ENCODE peak calls at places on chromosome 20, in ten cellular contexts. One of them, this sample, is unnamed.

GRCh38 chr20:35698298-35699126 is 640 bp downstream of the NFS1 start:
- DNase-seq in right lobe of liver: no peak
- DNase-seq in aorta: no peak
- DNase-seq in mammary epithelial cell: no peak
- DNase-seq in pons: no peak
- DNase-seq in stimulated activated CD8-positive, alpha-beta memory T cell treated with anti-CD3 and anti-CD28 coated beads, Interleukin-7, amount 100 ng/mL, for 48 hours: no peak
- DNase-seq in mesendoderm: peak
- DNase-seq in NCI-H1930: no peak
- DNase-seq in left ventricle myocardium superior: no peak
- DNase-seq in CD4-positive, CD25-positive, alpha-beta regulatory T cell: no peak
- DNase-seq in this sample: no peak

GRCh38 chr20:50130995-50131394 is 18.0 kb upstream of the UBE2V1 start:
- DNase-seq in NCI-H1930: no peak
- DNase-seq in right lobe of liver: no peak
- DNase-seq in left ventricle myocardium superior: peak
- DNase-seq in mammary epithelial cell: no peak
- DNase-seq in stimulated activated CD8-positive, alpha-beta memory T cell treated with anti-CD3 and anti-CD28 coated beads, Interleukin-7, amount 100 ng/mL, for 48 hours: no peak
- DNase-seq in aorta: no peak
- DNase-seq in mesendoderm: no peak
- DNase-seq in pons: no peak
- DNase-seq in CD4-positive, CD25-positive, alpha-beta regulatory T cell: no peak
- DNase-seq in this sample: no peak

GRCh38 chr20:24100370-24101011 is 111.9 kb upstream of the GGTLC1 start:
- DNase-seq in right lobe of liver: no peak
- DNase-seq in NCI-H1930: peak
- DNase-seq in mammary epithelial cell: peak
- DNase-seq in pons: peak
- DNase-seq in mesendoderm: peak
- DNase-seq in left ventricle myocardium superior: no peak
- DNase-seq in CD4-positive, CD25-positive, alpha-beta regulatory T cell: peak
- DNase-seq in stimulated activated CD8-positive, alpha-beta memory T cell treated with anti-CD3 and anti-CD28 coated beads, Interleukin-7, amount 100 ng/mL, for 48 hours: no peak
- DNase-seq in aorta: no peak
- DNase-seq in this sample: peak

GRCh38 chr20:59988141-59988540 is 29.9 kb downstream of the CDH26 start:
- DNase-seq in CD4-positive, CD25-positive, alpha-beta regulatory T cell: no peak
- DNase-seq in mammary epithelial cell: peak
- DNase-seq in mesendoderm: peak
- DNase-seq in right lobe of liver: no peak
- DNase-seq in stimulated activated CD8-positive, alpha-beta memory T cell treated with anti-CD3 and anti-CD28 coated beads, Interleukin-7, amount 100 ng/mL, for 48 hours: no peak
- DNase-seq in NCI-H1930: no peak
- DNase-seq in left ventricle myocardium superior: no peak
- DNase-seq in aorta: no peak
- DNase-seq in pons: no peak
- DNase-seq in this sample: no peak

GRCh38 chr20:23774081-23774480 is 23.3 kb upstream of the CST1 start:
- DNase-seq in mesendoderm: no peak
- DNase-seq in aorta: no peak
- DNase-seq in NCI-H1930: no peak
- DNase-seq in right lobe of liver: no peak
- DNase-seq in mammary epithelial cell: peak
- DNase-seq in pons: no peak
- DNase-seq in CD4-positive, CD25-positive, alpha-beta regulatory T cell: no peak
- DNase-seq in stimulated activated CD8-positive, alpha-beta memory T cell treated with anti-CD3 and anti-CD28 coated beads, Interleukin-7, amount 100 ng/mL, for 48 hours: no peak
- DNase-seq in left ventricle myocardium superior: no peak
- DNase-seq in this sample: no peak

GRCh38 chr20:53208110-53208908 is 236.2 kb downstream of the TSHZ2 start:
- DNase-seq in pons: no peak
- DNase-seq in right lobe of liver: no peak
- DNase-seq in aorta: no peak
- DNase-seq in stimulated activated CD8-positive, alpha-beta memory T cell treated with anti-CD3 and anti-CD28 coated beads, Interleukin-7, amount 100 ng/mL, for 48 hours: no peak
- DNase-seq in CD4-positive, CD25-positive, alpha-beta regulatory T cell: no peak
- DNase-seq in mesendoderm: peak
- DNase-seq in left ventricle myocardium superior: no peak
- DNase-seq in NCI-H1930: no peak
- DNase-seq in mammary epithelial cell: no peak
- DNase-seq in this sample: no peak

GRCh38 chr20:35621560-35621946 is 5.9 kb downstream of the SPAG4 start:
- DNase-seq in left ventricle myocardium superior: no peak
- DNase-seq in CD4-positive, CD25-positive, alpha-beta regulatory T cell: no peak
- DNase-seq in right lobe of liver: no peak
- DNase-seq in aorta: no peak
- DNase-seq in stimulated activated CD8-positive, alpha-beta memory T cell treated with anti-CD3 and anti-CD28 coated beads, Interleukin-7, amount 100 ng/mL, for 48 hours: no peak
- DNase-seq in pons: no peak
- DNase-seq in mammary epithelial cell: no peak
- DNase-seq in NCI-H1930: no peak
- DNase-seq in mesendoderm: peak
- DNase-seq in this sample: no peak

GRCh38 chr20:42181064-42181463 is 562.9 kb upstream of the CHD6 start:
- DNase-seq in aorta: no peak
- DNase-seq in pons: no peak
- DNase-seq in mammary epithelial cell: no peak
- DNase-seq in left ventricle myocardium superior: no peak
- DNase-seq in mesendoderm: peak
- DNase-seq in stimulated activated CD8-positive, alpha-beta memory T cell treated with anti-CD3 and anti-CD28 coated beads, Interleukin-7, amount 100 ng/mL, for 48 hours: no peak
- DNase-seq in NCI-H1930: no peak
- DNase-seq in CD4-positive, CD25-positive, alpha-beta regulatory T cell: no peak
- DNase-seq in right lobe of liver: no peak
- DNase-seq in this sample: no peak

GRCh38 chr20:5674176-5674660 is 76.0 kb upstream of the SHLD1 start:
- DNase-seq in mammary epithelial cell: peak
- DNase-seq in pons: no peak
- DNase-seq in stimulated activated CD8-positive, alpha-beta memory T cell treated with anti-CD3 and anti-CD28 coated beads, Interleukin-7, amount 100 ng/mL, for 48 hours: no peak
- DNase-seq in left ventricle myocardium superior: no peak
- DNase-seq in CD4-positive, CD25-positive, alpha-beta regulatory T cell: no peak
- DNase-seq in aorta: no peak
- DNase-seq in mesendoderm: no peak
- DNase-seq in NCI-H1930: no peak
- DNase-seq in right lobe of liver: no peak
- DNase-seq in this sample: no peak

GRCh38 chr20:23159256-23159922 is 73.3 kb upstream of the CD93 start:
- DNase-seq in right lobe of liver: peak
- DNase-seq in NCI-H1930: no peak
- DNase-seq in mesendoderm: no peak
- DNase-seq in mammary epithelial cell: no peak
- DNase-seq in CD4-positive, CD25-positive, alpha-beta regulatory T cell: no peak
- DNase-seq in stimulated activated CD8-positive, alpha-beta memory T cell treated with anti-CD3 and anti-CD28 coated beads, Interleukin-7, amount 100 ng/mL, for 48 hours: no peak
- DNase-seq in left ventricle myocardium superior: no peak
- DNase-seq in aorta: no peak
- DNase-seq in pons: no peak
- DNase-seq in this sample: no peak

GRCh38 chr20:4150095-4150492 is 134.7 kb upstream of the RNF24 start:
- DNase-seq in right lobe of liver: no peak
- DNase-seq in mesendoderm: no peak
- DNase-seq in stimulated activated CD8-positive, alpha-beta memory T cell treated with anti-CD3 and anti-CD28 coated beads, Interleukin-7, amount 100 ng/mL, for 48 hours: no peak
- DNase-seq in pons: no peak
- DNase-seq in left ventricle myocardium superior: no peak
- DNase-seq in aorta: no peak
- DNase-seq in mammary epithelial cell: no peak
- DNase-seq in NCI-H1930: no peak
- DNase-seq in CD4-positive, CD25-positive, alpha-beta regulatory T cell: no peak
- DNase-seq in this sample: no peak

GRCh38 chr20:51660741-51661608 is 107.2 kb downstream of the ATP9A start:
- DNase-seq in mesendoderm: no peak
- DNase-seq in pons: no peak
- DNase-seq in mammary epithelial cell: peak
- DNase-seq in NCI-H1930: no peak
- DNase-seq in aorta: no peak
- DNase-seq in CD4-positive, CD25-positive, alpha-beta regulatory T cell: no peak
- DNase-seq in left ventricle myocardium superior: no peak
- DNase-seq in right lobe of liver: no peak
- DNase-seq in stimulated activated CD8-positive, alpha-beta memory T cell treated with anti-CD3 and anti-CD28 coated beads, Interleukin-7, amount 100 ng/mL, for 48 hours: no peak
- DNase-seq in this sample: no peak

GRCh38 chr20:46774943-46775560 is 65.6 kb downstream of the SLC2A10 start:
- DNase-seq in pons: no peak
- DNase-seq in stimulated activated CD8-positive, alpha-beta memory T cell treated with anti-CD3 and anti-CD28 coated beads, Interleukin-7, amount 100 ng/mL, for 48 hours: no peak
- DNase-seq in NCI-H1930: no peak
- DNase-seq in mesendoderm: no peak
- DNase-seq in mammary epithelial cell: no peak
- DNase-seq in right lobe of liver: no peak
- DNase-seq in left ventricle myocardium superior: no peak
- DNase-seq in CD4-positive, CD25-positive, alpha-beta regulatory T cell: no peak
- DNase-seq in aorta: no peak
- DNase-seq in this sample: no peak

GRCh38 chr20:13028001-13028400 is 19.2 kb downstream of the SPTLC3 start:
- DNase-seq in CD4-positive, CD25-positive, alpha-beta regulatory T cell: no peak
- DNase-seq in right lobe of liver: no peak
- DNase-seq in left ventricle myocardium superior: no peak
- DNase-seq in mesendoderm: no peak
- DNase-seq in stimulated activated CD8-positive, alpha-beta memory T cell treated with anti-CD3 and anti-CD28 coated beads, Interleukin-7, amount 100 ng/mL, for 48 hours: no peak
- DNase-seq in aorta: no peak
- DNase-seq in NCI-H1930: no peak
- DNase-seq in pons: no peak
- DNase-seq in mammary epithelial cell: peak
- DNase-seq in this sample: no peak

GRCh38 chr20:50272413-50273120 is 81.9 kb downstream of the CEBPB start:
- DNase-seq in right lobe of liver: no peak
- DNase-seq in mammary epithelial cell: no peak
- DNase-seq in pons: no peak
- DNase-seq in left ventricle myocardium superior: no peak
- DNase-seq in mesendoderm: no peak
- DNase-seq in NCI-H1930: no peak
- DNase-seq in aorta: no peak
- DNase-seq in CD4-positive, CD25-positive, alpha-beta regulatory T cell: no peak
- DNase-seq in stimulated activated CD8-positive, alpha-beta memory T cell treated with anti-CD3 and anti-CD28 coated beads, Interleukin-7, amount 100 ng/mL, for 48 hours: no peak
- DNase-seq in this sample: no peak

GRCh38 chr20:63536241-63536977 is 767 bp downstream of the PTK6 start:
- DNase-seq in right lobe of liver: peak
- DNase-seq in mammary epithelial cell: no peak
- DNase-seq in stimulated activated CD8-positive, alpha-beta memory T cell treated with anti-CD3 and anti-CD28 coated beads, Interleukin-7, amount 100 ng/mL, for 48 hours: no peak
- DNase-seq in pons: no peak
- DNase-seq in left ventricle myocardium superior: no peak
- DNase-seq in aorta: peak
- DNase-seq in NCI-H1930: no peak
- DNase-seq in mesendoderm: no peak
- DNase-seq in CD4-positive, CD25-positive, alpha-beta regulatory T cell: no peak
- DNase-seq in this sample: no peak

GRCh38 chr20:25022680-25023079 is 30.1 kb upstream of the APMAP start:
- DNase-seq in CD4-positive, CD25-positive, alpha-beta regulatory T cell: no peak
- DNase-seq in stimulated activated CD8-positive, alpha-beta memory T cell treated with anti-CD3 and anti-CD28 coated beads, Interleukin-7, amount 100 ng/mL, for 48 hours: no peak
- DNase-seq in aorta: peak
- DNase-seq in mammary epithelial cell: peak
- DNase-seq in mesendoderm: no peak
- DNase-seq in left ventricle myocardium superior: peak
- DNase-seq in right lobe of liver: no peak
- DNase-seq in NCI-H1930: no peak
- DNase-seq in pons: no peak
- DNase-seq in this sample: no peak

GRCh38 chr20:24106801-24107158 is 118.2 kb upstream of the GGTLC1 start:
- DNase-seq in mesendoderm: no peak
- DNase-seq in mammary epithelial cell: no peak
- DNase-seq in NCI-H1930: no peak
- DNase-seq in aorta: no peak
- DNase-seq in stimulated activated CD8-positive, alpha-beta memory T cell treated with anti-CD3 and anti-CD28 coated beads, Interleukin-7, amount 100 ng/mL, for 48 hours: no peak
- DNase-seq in right lobe of liver: no peak
- DNase-seq in pons: no peak
- DNase-seq in left ventricle myocardium superior: no peak
- DNase-seq in CD4-positive, CD25-positive, alpha-beta regulatory T cell: no peak
- DNase-seq in this sample: no peak

GRCh38 chr20:63808964-63809674 is 21.9 kb downstream of the ZBTB46 start:
- DNase-seq in mesendoderm: no peak
- DNase-seq in right lobe of liver: no peak
- DNase-seq in NCI-H1930: no peak
- DNase-seq in CD4-positive, CD25-positive, alpha-beta regulatory T cell: no peak
- DNase-seq in aorta: no peak
- DNase-seq in mammary epithelial cell: no peak
- DNase-seq in stimulated activated CD8-positive, alpha-beta memory T cell treated with anti-CD3 and anti-CD28 coated beads, Interleukin-7, amount 100 ng/mL, for 48 hours: no peak
- DNase-seq in left ventricle myocardium superior: no peak
- DNase-seq in pons: no peak
- DNase-seq in this sample: no peak

GRCh38 chr20:34324541-34324940 is 21.4 kb upstream of the AHCY start:
- DNase-seq in mammary epithelial cell: no peak
- DNase-seq in mesendoderm: peak
- DNase-seq in stimulated activated CD8-positive, alpha-beta memory T cell treated with anti-CD3 and anti-CD28 coated beads, Interleukin-7, amount 100 ng/mL, for 48 hours: no peak
- DNase-seq in pons: no peak
- DNase-seq in aorta: no peak
- DNase-seq in NCI-H1930: no peak
- DNase-seq in right lobe of liver: no peak
- DNase-seq in CD4-positive, CD25-positive, alpha-beta regulatory T cell: no peak
- DNase-seq in left ventricle myocardium superior: no peak
- DNase-seq in this sample: no peak

GRCh38 chr20:63278661-63279060 is 6.0 kb downstream of the ARFGAP1 start:
- DNase-seq in mammary epithelial cell: no peak
- DNase-seq in right lobe of liver: no peak
- DNase-seq in CD4-positive, CD25-positive, alpha-beta regulatory T cell: no peak
- DNase-seq in stimulated activated CD8-positive, alpha-beta memory T cell treated with anti-CD3 and anti-CD28 coated beads, Interleukin-7, amount 100 ng/mL, for 48 hours: no peak
- DNase-seq in aorta: peak
- DNase-seq in mesendoderm: no peak
- DNase-seq in pons: no peak
- DNase-seq in left ventricle myocardium superior: no peak
- DNase-seq in NCI-H1930: no peak
- DNase-seq in this sample: no peak

GRCh38 chr20:4966826-4967751 is 34.2 kb downstream of the SLC23A2 start:
- DNase-seq in right lobe of liver: no peak
- DNase-seq in NCI-H1930: no peak
- DNase-seq in aorta: no peak
- DNase-seq in mammary epithelial cell: no peak
- DNase-seq in pons: no peak
- DNase-seq in mesendoderm: no peak
- DNase-seq in left ventricle myocardium superior: no peak
- DNase-seq in CD4-positive, CD25-positive, alpha-beta regulatory T cell: no peak
- DNase-seq in stimulated activated CD8-positive, alpha-beta memory T cell treated with anti-CD3 and anti-CD28 coated beads, Interleukin-7, amount 100 ng/mL, for 48 hours: no peak
- DNase-seq in this sample: no peak

GRCh38 chr20:362271-363254 is 15.7 kb downstream of the NRSN2 start:
- DNase-seq in CD4-positive, CD25-positive, alpha-beta regulatory T cell: no peak
- DNase-seq in right lobe of liver: peak
- DNase-seq in stimulated activated CD8-positive, alpha-beta memory T cell treated with anti-CD3 and anti-CD28 coated beads, Interleukin-7, amount 100 ng/mL, for 48 hours: no peak
- DNase-seq in mammary epithelial cell: peak
- DNase-seq in NCI-H1930: no peak
- DNase-seq in mesendoderm: peak
- DNase-seq in left ventricle myocardium superior: peak
- DNase-seq in pons: peak
- DNase-seq in aorta: peak
- DNase-seq in this sample: no peak

GRCh38 chr20:4898282-4898681 is 103.0 kb downstream of the SLC23A2 start:
- DNase-seq in aorta: peak
- DNase-seq in NCI-H1930: no peak
- DNase-seq in CD4-positive, CD25-positive, alpha-beta regulatory T cell: no peak
- DNase-seq in stimulated activated CD8-positive, alpha-beta memory T cell treated with anti-CD3 and anti-CD28 coated beads, Interleukin-7, amount 100 ng/mL, for 48 hours: no peak
- DNase-seq in right lobe of liver: no peak
- DNase-seq in pons: no peak
- DNase-seq in mesendoderm: peak
- DNase-seq in left ventricle myocardium superior: peak
- DNase-seq in mammary epithelial cell: peak
- DNase-seq in this sample: no peak

GRCh38 chr20:3729811-3730550 is 2.5 kb upstream of the HSPA12B start:
- DNase-seq in NCI-H1930: no peak
- DNase-seq in mesendoderm: no peak
- DNase-seq in CD4-positive, CD25-positive, alpha-beta regulatory T cell: no peak
- DNase-seq in right lobe of liver: no peak
- DNase-seq in stimulated activated CD8-positive, alpha-beta memory T cell treated with anti-CD3 and anti-CD28 coated beads, Interleukin-7, amount 100 ng/mL, for 48 hours: no peak
- DNase-seq in mammary epithelial cell: no peak
- DNase-seq in pons: no peak
- DNase-seq in left ventricle myocardium superior: peak
- DNase-seq in aorta: no peak
- DNase-seq in this sample: no peak

GRCh38 chr20:13995841-13996240 is 525 bp downstream of the MACROD2 start:
- DNase-seq in NCI-H1930: peak
- DNase-seq in aorta: peak
- DNase-seq in mesendoderm: peak
- DNase-seq in CD4-positive, CD25-positive, alpha-beta regulatory T cell: no peak
- DNase-seq in right lobe of liver: peak
- DNase-seq in stimulated activated CD8-positive, alpha-beta memory T cell treated with anti-CD3 and anti-CD28 coated beads, Interleukin-7, amount 100 ng/mL, for 48 hours: no peak
- DNase-seq in mammary epithelial cell: peak
- DNase-seq in left ventricle myocardium superior: peak
- DNase-seq in pons: peak
- DNase-seq in this sample: peak

GRCh38 chr20:3997446-3997845 is 17.9 kb downstream of the RNF24 start:
- DNase-seq in CD4-positive, CD25-positive, alpha-beta regulatory T cell: no peak
- DNase-seq in right lobe of liver: no peak
- DNase-seq in NCI-H1930: no peak
- DNase-seq in left ventricle myocardium superior: no peak
- DNase-seq in aorta: no peak
- DNase-seq in mesendoderm: no peak
- DNase-seq in stimulated activated CD8-positive, alpha-beta memory T cell treated with anti-CD3 and anti-CD28 coated beads, Interleukin-7, amount 100 ng/mL, for 48 hours: no peak
- DNase-seq in pons: no peak
- DNase-seq in mammary epithelial cell: no peak
- DNase-seq in this sample: no peak

GRCh38 chr20:10610266-10610665 is 63.5 kb downstream of the JAG1 start:
- DNase-seq in CD4-positive, CD25-positive, alpha-beta regulatory T cell: no peak
- DNase-seq in stimulated activated CD8-positive, alpha-beta memory T cell treated with anti-CD3 and anti-CD28 coated beads, Interleukin-7, amount 100 ng/mL, for 48 hours: no peak
- DNase-seq in mammary epithelial cell: no peak
- DNase-seq in left ventricle myocardium superior: peak
- DNase-seq in pons: no peak
- DNase-seq in aorta: peak
- DNase-seq in NCI-H1930: no peak
- DNase-seq in right lobe of liver: no peak
- DNase-seq in mesendoderm: no peak
- DNase-seq in this sample: no peak

This sample was measured in putamen.